ENCODE peak calls at places on chromosomes 4 and X, in five cellular contexts. Q is transverse colon, L is EH, V is A673, T is GM13976. I is an unnamed sample.

GRCh38 chrX:120452131-120452530 is 17.0 kb downstream of the LAMP2 start:
- DNase-seq in L (peak; percentile 37), T (peak; percentile 15), V (peak; percentile 56), Q (no peak), I (no peak)

GRCh38 chrX:132749406-132749805 is 209.0 kb downstream of the HS6ST2 start:
- DNase-seq in V (no peak), L (no peak), T (no peak), Q (no peak), I (no peak)

GRCh38 chr4:7151668-7152227 is 40.6 kb upstream of the SORCS2 start:
- DNase-seq in L (no peak), Q (no peak), T (no peak), V (no peak), I (no peak)

GRCh38 chr4:31291238-31291637 is 571.1 kb downstream of the PCDH7 start:
- DNase-seq in V (no peak), T (no peak), L (no peak), Q (no peak), I (no peak)

GRCh38 chrX:77085372-77085771 is 361.8 kb upstream of the FGF16 start:
- DNase-seq in T (no peak), V (no peak), L (no peak), Q (no peak), I (no peak)

GRCh38 chrX:40543661-40544328 is 37.0 kb upstream of the ATP6AP2 start:
- DNase-seq in T (peak; percentile 37), Q (no peak), V (peak; percentile 81), L (peak; percentile 55), I (peak; percentile 50)

GRCh38 chrX:132071260-132071659 is 48.2 kb downstream of the STK26 start:
- DNase-seq in Q (no peak), V (peak; percentile 15), L (no peak), T (no peak), I (peak; percentile 1)

GRCh38 chrX:45309801-45310200 is 109.1 kb upstream of the DIPK2B start:
- DNase-seq in T (no peak), L (no peak), V (no peak), Q (no peak), I (no peak)